ENCODE peak calls at places on chromosomes 7 and 10, in seven cellular contexts. U, O, N, I, V, W and A are unnamed samples.

GRCh38 chr7:22662031-22662430 is 65.0 kb upstream of the IL6 start:
- DNase-seq in I (no peak), O (no peak), W (no peak), N (no peak), V (no peak), U (no peak), A (no peak)

GRCh38 chr7:100719523-100720319 is 547 bp upstream of the EPO start:
- DNase-seq in I (no peak), V (no peak), W (no peak), N (no peak), U (no peak), O (no peak), A (no peak)

GRCh38 chr10:27240212-27240890 is at the start of gene ACBD5:
- DNase-seq in U (peak; percentile 91), N (peak; percentile 38), I (peak; percentile 53), W (peak; percentile 61), V (no peak), O (peak; percentile 74), A (peak; percentile 59)

GRCh38 chr7:5689118-5689517 is 92.3 kb downstream of the RNF216 start:
- DNase-seq in W (peak; percentile 46), O (no peak), N (no peak), U (no peak), I (no peak), V (no peak), A (peak; percentile 78)

GRCh38 chr10:58371473-58371872 is 13.7 kb upstream of the TFAM start:
- DNase-seq in N (no peak), O (peak; percentile 32), W (no peak), V (no peak), I (no peak), U (no peak), A (no peak)

GRCh38 chr10:84329094-84329611 is 764 bp downstream of the CCSER2 start:
- DNase-seq in V (no peak), I (peak; percentile 65), U (no peak), W (peak; percentile 80), O (no peak), N (peak; percentile 67), A (peak; percentile 88)

GRCh38 chr7:16916111-16916639 is 34.4 kb upstream of the AGR3 start:
- DNase-seq in I (no peak), W (no peak), O (no peak), N (no peak), V (peak; percentile 38), U (no peak), A (no peak)

GRCh38 chr10:59126277-59126676 is 50.2 kb upstream of the PHYHIPL start:
- DNase-seq in O (no peak), U (no peak), V (no peak), N (no peak), W (no peak), I (no peak), A (no peak)

GRCh38 chr7:66631471-66631870 is 2.8 kb downstream of the KCTD7 start:
- DNase-seq in N (no peak), O (no peak), I (no peak), W (no peak), V (no peak), U (no peak), A (peak; percentile 57)

GRCh38 chr10:93081834-93082233 is 8.1 kb downstream of the CYP26A1 start:
- DNase-seq in V (peak; percentile 8), O (no peak), W (no peak), U (no peak), I (no peak), N (no peak), A (no peak)

GRCh38 chr10:53123311-53123710 is 350.7 kb upstream of the MBL2 start:
- DNase-seq in V (no peak), W (no peak), N (no peak), U (no peak), I (no peak), O (no peak), A (no peak)

GRCh38 chr10:7412482-7413251 is 1.8 kb upstream of the SFMBT2 start:
- DNase-seq in N (no peak), U (peak; percentile 45), O (peak; percentile 70), I (no peak), V (no peak), W (no peak), A (no peak)

GRCh38 chr10:127012769-127013152 is 107.5 kb downstream of the DOCK1 start:
- DNase-seq in W (no peak), O (peak; percentile 32), V (no peak), N (no peak), U (peak; percentile 80), I (no peak), A (no peak)

GRCh38 chr10:133465191-133465949 is 11.6 kb downstream of the SCART1 start:
- DNase-seq in U (no peak), N (no peak), I (no peak), V (no peak), O (no peak), W (no peak), A (no peak)

GRCh38 chr7:43763183-43763582 is 4.7 kb downstream of the BLVRA start:
- DNase-seq in W (no peak), O (no peak), N (no peak), V (no peak), U (no peak), I (no peak), A (no peak)

GRCh38 chr7:55439627-55440026 is 74.5 kb downstream of the LANCL2 start:
- DNase-seq in V (no peak), W (no peak), O (no peak), N (no peak), I (no peak), U (no peak), A (no peak)

GRCh38 chr10:79095316-79095715 is 26.6 kb downstream of the ZMIZ1 start:
- DNase-seq in N (no peak), O (no peak), V (no peak), U (no peak), I (no peak), W (no peak), A (no peak)

GRCh38 chr7:92609921-92610518 is 19.8 kb upstream of the FAM133B start:
- DNase-seq in O (peak; percentile 55), N (no peak), I (no peak), U (no peak), W (peak; percentile 31), V (no peak), A (no peak)